ENCODE peak calls at places on chromosomes 16 and 17, in six cellular contexts. One of them, this sample, is unnamed.

GRCh38 chr16:86524029-86524428 is 13.7 kb downstream of the FOXF1 start:
- DNase-seq in HEK293T: no peak
- DNase-seq in left cardiac atrium: no peak
- DNase-seq in dermis blood vessel endothelial cell: no peak
- DNase-seq in GM13977: no peak
- DNase-seq in PC-9: no peak
- DNase-seq in this sample: no peak

GRCh38 chr17:8264320-8264719 is 15.2 kb downstream of the PFAS start:
- DNase-seq in HEK293T: no peak
- DNase-seq in GM13977: no peak
- DNase-seq in PC-9: no peak
- DNase-seq in left cardiac atrium: no peak
- DNase-seq in dermis blood vessel endothelial cell: no peak
- DNase-seq in this sample: no peak

GRCh38 chr17:78883533-78884131 is 19.4 kb downstream of the CEP295NL start:
- DNase-seq in GM13977: no peak
- DNase-seq in HEK293T: no peak
- DNase-seq in PC-9: peak
- DNase-seq in left cardiac atrium: peak
- DNase-seq in dermis blood vessel endothelial cell: peak
- DNase-seq in this sample: peak

GRCh38 chr16:27366687-27367462 is 35.1 kb upstream of the IL21R start:
- DNase-seq in HEK293T: no peak
- DNase-seq in PC-9: no peak
- DNase-seq in left cardiac atrium: peak
- DNase-seq in dermis blood vessel endothelial cell: peak
- DNase-seq in GM13977: peak
- DNase-seq in this sample: no peak

GRCh38 chr17:82051776-82052637 is at the start of the genes GPS1 and RFNG:
- DNase-seq in PC-9: peak
- DNase-seq in HEK293T: peak
- DNase-seq in GM13977: peak
- DNase-seq in left cardiac atrium: peak
- DNase-seq in dermis blood vessel endothelial cell: peak
- DNase-seq in this sample: peak

GRCh38 chr17:69350911-69351310 is 24.0 kb upstream of the ABCA5 start:
- DNase-seq in PC-9: no peak
- DNase-seq in HEK293T: no peak
- DNase-seq in GM13977: no peak
- DNase-seq in dermis blood vessel endothelial cell: no peak
- DNase-seq in left cardiac atrium: no peak
- DNase-seq in this sample: no peak

GRCh38 chr17:7258731-7259554 is 3.3 kb downstream of the CLDN7 start:
- DNase-seq in HEK293T: no peak
- DNase-seq in GM13977: no peak
- DNase-seq in left cardiac atrium: peak
- DNase-seq in PC-9: peak
- DNase-seq in dermis blood vessel endothelial cell: no peak
- DNase-seq in this sample: no peak

GRCh38 chr17:83145831-83146230 is 66.4 kb downstream of the METRNL start:
- DNase-seq in dermis blood vessel endothelial cell: no peak
- DNase-seq in left cardiac atrium: no peak
- DNase-seq in PC-9: no peak
- DNase-seq in HEK293T: no peak
- DNase-seq in GM13977: no peak
- DNase-seq in this sample: no peak

GRCh38 chr16:84571010-84571409 is 46.9 kb downstream of the COTL1 start:
- DNase-seq in left cardiac atrium: no peak
- DNase-seq in HEK293T: no peak
- DNase-seq in GM13977: no peak
- DNase-seq in dermis blood vessel endothelial cell: no peak
- DNase-seq in PC-9: no peak
- DNase-seq in this sample: no peak

GRCh38 chr16:59591480-59591879 is 857.4 kb upstream of the GOT2 start:
- DNase-seq in dermis blood vessel endothelial cell: no peak
- DNase-seq in HEK293T: no peak
- DNase-seq in PC-9: no peak
- DNase-seq in GM13977: no peak
- DNase-seq in left cardiac atrium: no peak
- DNase-seq in this sample: no peak

GRCh38 chr17:9890124-9890523 is 14.9 kb downstream of the RCVRN start:
- DNase-seq in PC-9: no peak
- DNase-seq in HEK293T: peak
- DNase-seq in dermis blood vessel endothelial cell: no peak
- DNase-seq in left cardiac atrium: no peak
- DNase-seq in GM13977: peak
- DNase-seq in this sample: peak

This sample was measured in Right ventricle myocardium superior.